ENCODE peak calls at places on chromosomes 1 and 21, in five cellular contexts. K is K562, F is H1, B is HepG2, P is GM12878. Y is an unnamed sample.

GRCh38 chr1:71762514-71763255 is 519.7 kb downstream of the NEGR1 start:
- DNase-seq in K (no peak), F (no peak), B (no peak), P (no peak), Y (no peak)

GRCh38 chr1:163258181-163258580 is 55.5 kb upstream of the RGS5 start:
- DNase-seq in K (no peak), F (no peak), B (no peak), P (no peak), Y (no peak)

GRCh38 chr1:40692429-40692905 is 963 bp downstream of the NFYC start:
- DNase-seq in K (no peak), F (no peak), B (peak), P (no peak), Y (no peak)

GRCh38 chr1:110097507-110098221 is 14.6 kb upstream of the UBL4B start:
- DNase-seq in K (no peak), F (no peak), B (peak), P (no peak), Y (no peak)

GRCh38 chr21:31176080-31176551 is 137.8 kb upstream of the KRTAP19-8 start:
- DNase-seq in K (no peak), F (no peak), B (no peak), P (no peak), Y (peak)

GRCh38 chr1:4973341-4973740 is 318.9 kb downstream of the AJAP1 start:
- DNase-seq in K (no peak), F (no peak), B (no peak), P (no peak), Y (no peak)

GRCh38 chr1:171716620-171717019 is 25.2 kb downstream of the VAMP4 start:
- DNase-seq in K (no peak), F (no peak), B (no peak), P (no peak), Y (no peak)

GRCh38 chr1:11730429-11730861 is 5.5 kb upstream of the AGTRAP start:
- DNase-seq in K (no peak), F (no peak), B (no peak), P (no peak), Y (no peak)

GRCh38 chr1:104156804-104157203 is 407.1 kb downstream of the AMY1C start:
- DNase-seq in K (no peak), F (no peak), B (no peak), P (no peak), Y (no peak)

GRCh38 chr21:15741510-15741909 is 11.7 kb downstream of the USP25 start:
- DNase-seq in K (no peak), F (no peak), B (no peak), P (no peak), Y (no peak)

GRCh38 chr1:99374109-99374508 is 109.8 kb downstream of the PLPPR4 start:
- DNase-seq in K (no peak), F (no peak), B (no peak), P (no peak), Y (no peak)

GRCh38 chr1:78091215-78091813 is 45.5 kb downstream of the GIPC2 start:
- DNase-seq in K (peak), F (no peak), B (no peak), P (no peak), Y (no peak)

GRCh38 chr1:60342569-60342968 is 269.0 kb upstream of the C1orf87 start:
- DNase-seq in K (no peak), F (no peak), B (no peak), P (no peak), Y (no peak)

GRCh38 chr1:96309783-96310182 is 411.8 kb upstream of the PTBP2 start:
- DNase-seq in K (no peak), F (no peak), B (no peak), P (no peak), Y (no peak)

GRCh38 chr21:46021978-46022544 is 40.5 kb downstream of the COL6A1 start:
- DNase-seq in K (no peak), F (no peak), B (no peak), P (no peak), Y (no peak)

GRCh38 chr1:37038079-37038702 is 3.9 kb upstream of the GRIK3 start:
- DNase-seq in K (peak), F (no peak), B (no peak), P (no peak), Y (peak)

GRCh38 chr1:117562581-117563491 is 43.0 kb upstream of the TENT5C start:
- DNase-seq in K (no peak), F (no peak), B (no peak), P (no peak), Y (no peak)

GRCh38 chr1:81424056-81424455 is 376.7 kb upstream of the ADGRL2 start:
- DNase-seq in K (no peak), F (no peak), B (no peak), P (no peak), Y (peak)

GRCh38 chr1:202158810-202159533 is 1.4 kb downstream of the PTPN7 start:
- DNase-seq in K (peak), F (no peak), B (no peak), P (no peak), Y (no peak)

GRCh38 chr1:59052194-59052593 is 244.7 kb upstream of the FGGY start:
- DNase-seq in K (no peak), F (no peak), B (peak), P (no peak), Y (no peak)

GRCh38 chr1:54376085-54377039 is 29.8 kb downstream of the SSBP3 start:
- DNase-seq in K (peak), F (no peak), B (peak), P (peak), Y (no peak)

GRCh38 chr1:21351898-21352297 is 61.6 kb upstream of the ECE1 start:
- DNase-seq in K (no peak), F (no peak), B (no peak), P (no peak), Y (no peak)

GRCh38 chr1:18751425-18751824 is 108.0 kb downstream of the TAS1R2 start:
- DNase-seq in K (no peak), F (no peak), B (no peak), P (no peak), Y (no peak)

GRCh38 chr21:40208206-40208950 is 341.1 kb downstream of the PCP4 start:
- DNase-seq in K (no peak), F (no peak), B (no peak), P (no peak), Y (no peak)

GRCh38 chr1:159751022-159751421 is 29.7 kb upstream of the DUSP23 start:
- DNase-seq in K (no peak), F (no peak), B (no peak), P (no peak), Y (no peak)

GRCh38 chr21:34722684-34723300 is 54.0 kb downstream of the CLIC6 start:
- DNase-seq in K (peak), F (no peak), B (no peak), P (no peak), Y (peak)

GRCh38 chr1:202961220-202961880 is 3.2 kb upstream of the ADIPOR1 start:
- DNase-seq in K (no peak), F (no peak), B (no peak), P (no peak), Y (no peak)

GRCh38 chr1:112308716-112309115 is 87.3 kb upstream of the CTTNBP2NL start:
- DNase-seq in K (no peak), F (no peak), B (no peak), P (no peak), Y (no peak)

GRCh38 chr1:23598424-23598823 is 39.1 kb upstream of the ID3 start:
- DNase-seq in K (no peak), F (peak), B (peak), P (no peak), Y (peak)

GRCh38 chr1:169307176-169307575 is 60.4 kb downstream of the NME7 start:
- DNase-seq in K (no peak), F (no peak), B (no peak), P (no peak), Y (no peak)

GRCh38 chr1:179770887-179771502 is 27.9 kb downstream of the FAM163A start:
- DNase-seq in K (peak), F (no peak), B (no peak), P (no peak), Y (no peak)

GRCh38 chr1:150156868-150157603 is 7.3 kb downstream of the PLEKHO1 start:
- DNase-seq in K (no peak), F (no peak), B (no peak), P (no peak), Y (no peak)

GRCh38 chr1:220430586-220430985 is 97.3 kb upstream of the MARK1 start:
- DNase-seq in K (no peak), F (no peak), B (no peak), P (no peak), Y (no peak)

GRCh38 chr1:200535605-200536004 is 84.9 kb downstream of the KIF14 start:
- DNase-seq in K (no peak), F (no peak), B (peak), P (no peak), Y (peak)

GRCh38 chr1:60903591-60903990 is 178.8 kb upstream of the NFIA start:
- DNase-seq in K (no peak), F (no peak), B (no peak), P (no peak), Y (peak)

GRCh38 chr1:237186733-237187132 is 144.7 kb downstream of the RYR2 start:
- DNase-seq in K (no peak), F (no peak), B (no peak), P (no peak), Y (no peak)

GRCh38 chr1:48469616-48470500 is 2.1 kb downstream of the SPATA6 start:
- DNase-seq in K (no peak), F (no peak), B (no peak), P (no peak), Y (no peak)

GRCh38 chr1:24155011-24155782 is 12.3 kb upstream of the IL22RA1 start:
- DNase-seq in K (peak), F (no peak), B (peak), P (peak), Y (peak)

GRCh38 chr1:23286401-23286800 is 57.7 kb downstream of the HNRNPR start:
- DNase-seq in K (no peak), F (no peak), B (no peak), P (no peak), Y (no peak)

DNA sequence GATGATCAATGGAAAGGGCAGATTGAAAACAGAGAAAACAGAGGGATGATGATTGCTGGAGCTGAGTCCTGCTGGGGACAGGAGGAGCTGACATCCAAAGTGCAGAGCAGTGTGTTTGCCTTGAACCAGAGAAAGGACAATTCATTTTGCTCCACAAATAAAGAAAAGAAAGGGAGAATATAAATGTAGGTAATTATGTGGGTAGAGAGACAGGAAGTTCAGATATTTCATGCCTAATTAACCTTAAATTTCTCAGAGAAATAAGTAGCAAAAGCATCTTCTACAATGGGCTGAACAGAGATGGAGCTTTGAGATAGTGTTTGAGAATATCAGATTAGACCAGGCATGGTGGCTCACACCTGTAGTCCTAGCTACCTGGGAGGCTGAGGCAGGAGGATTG is 93.2 kb downstream of the TNFSF18 start:
- DNase-seq in K (no peak), F (no peak), B (no peak), P (no peak), Y (no peak)
- TF ChIP-seq CHD2 in K (no peak), F (no peak), B (no peak), P (no peak), Y (no peak)

GRCh38 chr1:10071640-10072039 is 38.9 kb downstream of the UBE4B start:
- DNase-seq in K (no peak), F (no peak), B (no peak), P (no peak), Y (no peak)

GRCh38 chr1:10074855-10075418 is 42.2 kb downstream of the UBE4B start:
- DNase-seq in K (no peak), F (no peak), B (no peak), P (no peak), Y (no peak)

GRCh38 chr1:10075732-10076131 is 43.0 kb downstream of the UBE4B start:
- DNase-seq in K (no peak), F (no peak), B (no peak), P (no peak), Y (no peak)

GRCh38 chr1:10070206-10070605 is 37.4 kb downstream of the UBE4B start:
- DNase-seq in K (no peak), F (no peak), B (no peak), P (no peak), Y (no peak)

GRCh38 chr1:10074059-10074854 is 41.5 kb downstream of the UBE4B start:
- DNase-seq in K (peak), F (no peak), B (no peak), P (peak), Y (no peak)
- TF ChIP-seq RFX5 in K (no peak), F (no peak), B (no peak), P (no peak), Y (no peak)

DNA sequence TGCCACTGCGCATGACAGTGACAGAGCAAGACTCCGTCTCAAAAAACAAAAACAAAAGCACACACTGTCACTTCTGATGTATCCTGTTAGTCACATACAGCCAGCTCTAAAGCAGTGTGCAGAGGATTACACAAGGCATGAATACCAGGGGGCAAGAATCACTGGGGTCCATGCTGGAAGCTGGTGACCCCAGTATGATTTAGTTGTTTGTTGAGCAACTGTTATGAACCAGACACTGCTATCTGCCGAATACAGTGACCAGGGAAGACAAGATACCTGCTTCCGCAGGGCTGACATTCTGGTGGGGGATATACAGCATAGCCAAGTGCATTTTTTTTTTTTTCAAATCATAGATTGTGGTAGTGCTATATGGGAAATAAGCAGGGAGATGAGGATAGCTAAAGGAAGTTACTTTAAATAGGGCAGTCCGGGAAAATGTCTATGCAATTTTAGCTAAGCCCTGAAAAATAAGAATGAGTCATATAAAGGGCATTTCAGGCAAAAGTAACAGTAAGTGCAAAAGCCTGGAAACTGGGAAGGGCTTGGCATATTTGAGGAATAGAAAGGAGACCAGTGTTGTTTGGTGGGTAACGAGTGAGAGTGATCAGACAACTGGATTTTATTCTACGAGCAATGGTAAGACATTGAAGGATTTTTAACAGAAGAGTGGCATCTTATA is 69.7 kb downstream of the ADSS2 start:
- DNase-seq in K (no peak), F (no peak), B (no peak), P (no peak), Y (no peak)
- H2AFZ ChIP-seq in K (no peak), F (no peak), B (no peak), P (no peak), Y (peak)

GRCh38 chr1:167790117-167790516 is 68.3 kb downstream of the MPZL1 start:
- DNase-seq in K (no peak), F (no peak), B (no peak), P (no peak), Y (no peak)

GRCh38 chr1:167794043-167794442 is 72.3 kb downstream of the MPZL1 start:
- DNase-seq in K (no peak), F (no peak), B (no peak), P (no peak), Y (no peak)

GRCh38 chr1:167789501-167789900 is 67.7 kb downstream of the MPZL1 start:
- DNase-seq in K (no peak), F (no peak), B (no peak), P (no peak), Y (no peak)

GRCh38 chr1:167795810-167796740 is 74.3 kb downstream of the MPZL1 start:
- DNase-seq in K (no peak), F (no peak), B (no peak), P (no peak), Y (no peak)

GRCh38 chr1:167791281-167792209 is 69.8 kb downstream of the MPZL1 start:
- DNase-seq in K (no peak), F (no peak), B (no peak), P (no peak), Y (no peak)
- TF ChIP-seq CHD2 in K (no peak), F (no peak), B (no peak), P (no peak), Y (no peak)

GRCh38 chr1:175744833-175745232 is 1.4 kb upstream of the TNR start:
- DNase-seq in K (no peak), F (no peak), B (no peak), P (no peak), Y (no peak)

GRCh38 chr1:175750366-175751111 is 7.1 kb upstream of the TNR start:
- DNase-seq in K (no peak), F (no peak), B (no peak), P (no peak), Y (no peak)

DNA sequence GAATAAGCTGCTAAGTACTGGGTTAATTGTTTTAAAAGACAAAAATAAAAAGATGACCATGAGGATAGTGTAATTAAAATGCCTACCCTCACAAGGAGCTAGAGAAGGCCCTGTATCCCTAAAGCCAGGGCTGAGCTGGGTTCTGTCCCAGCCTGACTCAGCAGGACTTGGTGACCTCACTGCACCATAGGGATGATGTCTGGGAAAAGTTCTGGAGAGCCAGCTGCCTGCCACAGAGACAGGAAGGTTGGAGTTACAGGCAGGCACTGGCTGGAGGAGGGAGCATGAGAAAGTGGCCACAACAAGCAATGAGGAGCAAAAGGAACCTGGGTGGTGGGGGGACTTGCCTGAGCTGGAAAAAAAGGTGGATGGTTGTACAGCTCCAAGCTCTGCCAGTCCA is 5.7 kb upstream of the TNR start:
- DNase-seq in K (no peak), F (no peak), B (no peak), P (no peak), Y (no peak)
- TF ChIP-seq RFX5 in K (no peak), F (no peak), B (no peak), P (no peak), Y (no peak)

GRCh38 chr1:46675549-46676314 is 4.1 kb downstream of the TEX38 start:
- DNase-seq in K (no peak), F (no peak), B (no peak), P (no peak), Y (no peak)
- H2AFZ ChIP-seq in K (no peak), F (no peak), B (no peak), P (peak), Y (no peak)

GRCh38 chr1:234920136-234920842 is 208.3 kb downstream of the TOMM20 start:
- DNase-seq in K (no peak), F (no peak), B (no peak), P (no peak), Y (no peak)
- TF ChIP-seq CHD2 in K (no peak), F (no peak), B (no peak), P (no peak), Y (no peak)

DNA sequence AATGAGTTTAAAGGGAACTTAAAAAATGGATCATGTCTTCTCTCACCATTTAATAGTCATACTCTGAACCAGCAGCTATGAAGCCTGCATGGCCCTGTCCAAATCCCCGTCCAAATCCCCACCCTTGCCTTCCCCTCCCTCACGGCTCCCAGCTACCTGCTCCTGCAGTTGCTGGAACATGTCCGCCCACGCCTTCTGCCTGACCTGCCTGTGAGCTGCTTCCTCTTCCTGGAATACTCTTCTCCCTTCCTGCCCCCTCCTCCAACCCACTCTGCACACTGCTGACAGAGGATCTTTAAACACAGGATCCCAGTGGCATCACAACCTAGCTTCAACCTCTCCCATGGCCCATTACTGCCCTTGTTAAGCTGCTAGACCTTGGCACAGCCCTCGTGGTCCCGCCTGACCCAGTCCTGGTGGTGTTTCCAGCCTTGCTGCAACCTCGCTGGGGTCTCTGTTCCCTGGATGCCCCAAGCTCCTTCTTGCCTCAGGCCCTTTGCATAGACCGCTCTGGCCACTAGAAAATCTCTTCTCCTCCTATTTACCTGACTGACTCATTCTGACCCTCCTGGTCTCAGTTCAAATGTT is 118.3 kb downstream of the PTPRU start:
- DNase-seq in K (peak), F (no peak), B (no peak), P (no peak), Y (no peak)
- TF ChIP-seq RFX5 in K (no peak), F (no peak), B (no peak), P (no peak), Y (no peak)